ENCODE peak calls at places on chromosomes 11 and 22, in four cellular contexts. O is GM12878, L is HepG2, U is K562. K is an unnamed sample.

GRCh38 chr22:36386351-36386899 is 1.3 kb downstream of the MYH9 start:
- DNase-seq in O (peak), L (no peak), U (peak), K (no peak)

GRCh38 chr11:27701262-27702105 is 1.2 kb upstream of the BDNF start:
- DNase-seq in O (no peak), L (no peak), U (peak), K (peak)

GRCh38 chr22:44396021-44396726 is 83.4 kb upstream of the SHISAL1 start:
- DNase-seq in O (no peak), L (no peak), U (no peak), K (no peak)

GRCh38 chr11:59182457-59183151 is 10.7 kb downstream of the DTX4 start:
- DNase-seq in O (no peak), L (peak), U (peak), K (no peak)

GRCh38 chr11:420054-420910 is 5.5 kb upstream of the SIGIRR start:
- DNase-seq in O (no peak), L (no peak), U (no peak), K (no peak)

GRCh38 chr11:111064118-111064517 is 181.4 kb upstream of the POU2AF2 start:
- DNase-seq in O (no peak), L (no peak), U (no peak), K (no peak)

GRCh38 chr22:35540600-35541253 is at the start of gene RASD2:
- DNase-seq in O (no peak), L (no peak), U (peak), K (peak)

GRCh38 chr22:45657701-45658100 is 13.9 kb upstream of the ATXN10 start:
- DNase-seq in O (no peak), L (no peak), U (no peak), K (no peak)

GRCh38 chr11:80241766-80242165 is 800.9 kb upstream of the TENM4 start:
- DNase-seq in O (no peak), L (no peak), U (no peak), K (no peak)

GRCh38 chr11:133228406-133229330 is 303.6 kb downstream of the OPCML start:
- DNase-seq in O (no peak), L (no peak), U (no peak), K (no peak)

GRCh38 chr11:2774173-2775082 is 74.6 kb upstream of the KCNQ1OT1 start:
- DNase-seq in O (no peak), L (no peak), U (no peak), K (no peak)

GRCh38 chr11:62832346-62833234 is at the start of gene TEX54:
- DNase-seq in O (no peak), L (no peak), U (no peak), K (no peak)

GRCh38 chr11:12952094-12952493 is 57.0 kb upstream of the RASSF10 start:
- DNase-seq in O (no peak), L (no peak), U (no peak), K (no peak)

GRCh38 chr11:65866524-65867283 is 5.9 kb downstream of the EFEMP2 start:
- DNase-seq in O (no peak), L (no peak), U (no peak), K (no peak)

GRCh38 chr11:73372371-73372993 is 3.7 kb upstream of the RELT start:
- DNase-seq in O (no peak), L (peak), U (no peak), K (peak)

GRCh38 chr11:133678211-133678610 is 145.9 kb upstream of the OPCML start:
- DNase-seq in O (no peak), L (no peak), U (no peak), K (no peak)

GRCh38 chr11:2580061-2580421 is 119.8 kb downstream of the KCNQ1OT1 start:
- DNase-seq in O (no peak), L (no peak), U (no peak), K (no peak)

GRCh38 chr11:11841121-11841604 is 609 bp upstream of the USP47 start:
- DNase-seq in O (no peak), L (peak), U (peak), K (peak)

GRCh38 chr11:7270233-7270760 is 18.6 kb downstream of the SYT9 start:
- DNase-seq in O (no peak), L (no peak), U (no peak), K (no peak)

GRCh38 chr11:32420937-32421532 is 14.3 kb downstream of the WT1 start:
- DNase-seq in O (peak), L (no peak), U (peak), K (no peak)

GRCh38 chr11:73413246-73413645 is 37.0 kb downstream of the RELT start:
- DNase-seq in O (no peak), L (no peak), U (no peak), K (no peak)

GRCh38 chr11:73401217-73401923 is 25.2 kb downstream of the RELT start:
- DNase-seq in O (no peak), L (no peak), U (no peak), K (no peak)

GRCh38 chr22:19769393-19769715 is 8.8 kb downstream of the TBX1 start:
- DNase-seq in O (no peak), L (no peak), U (no peak), K (no peak)

GRCh38 chr11:69048056-69048717 is 545 bp upstream of the TPCN2 start:
- DNase-seq in O (no peak), L (no peak), U (peak), K (no peak)

GRCh38 chr11:121249039-121249663 is 43.4 kb upstream of the SC5D start:
- DNase-seq in O (no peak), L (peak), U (peak), K (peak)

GRCh38 chr11:133606122-133606521 is 73.8 kb upstream of the OPCML start:
- DNase-seq in O (no peak), L (no peak), U (no peak), K (no peak)

GRCh38 chr11:69540118-69541000 is 58.9 kb downstream of the LINC01488 start:
- DNase-seq in O (no peak), L (peak), U (no peak), K (no peak)

GRCh38 chr11:120568572-120569307 is 57.2 kb downstream of the GRIK4 start:
- DNase-seq in O (no peak), L (no peak), U (no peak), K (no peak)

GRCh38 chr22:33035276-33035863 is 22.8 kb downstream of the SYN3 start:
- DNase-seq in O (no peak), L (no peak), U (no peak), K (no peak)

GRCh38 chr22:27827586-27828213 is 26.1 kb upstream of the MN1 start:
- DNase-seq in O (no peak), L (no peak), U (no peak), K (no peak)

GRCh38 chr11:75728992-75729391 is 11.4 kb downstream of the MOGAT2 start:
- DNase-seq in O (no peak), L (no peak), U (no peak), K (no peak)

GRCh38 chr11:63951779-63952536 is 13.2 kb downstream of the NAA40 start:
- DNase-seq in O (peak), L (no peak), U (no peak), K (no peak)

GRCh38 chr11:17552392-17553248 is 5.6 kb downstream of the OTOG start:
- DNase-seq in O (no peak), L (no peak), U (no peak), K (no peak)
- TF ChIP-seq POLR2A in O (no peak), L (no peak), U (no peak), K (no peak)

DNA sequence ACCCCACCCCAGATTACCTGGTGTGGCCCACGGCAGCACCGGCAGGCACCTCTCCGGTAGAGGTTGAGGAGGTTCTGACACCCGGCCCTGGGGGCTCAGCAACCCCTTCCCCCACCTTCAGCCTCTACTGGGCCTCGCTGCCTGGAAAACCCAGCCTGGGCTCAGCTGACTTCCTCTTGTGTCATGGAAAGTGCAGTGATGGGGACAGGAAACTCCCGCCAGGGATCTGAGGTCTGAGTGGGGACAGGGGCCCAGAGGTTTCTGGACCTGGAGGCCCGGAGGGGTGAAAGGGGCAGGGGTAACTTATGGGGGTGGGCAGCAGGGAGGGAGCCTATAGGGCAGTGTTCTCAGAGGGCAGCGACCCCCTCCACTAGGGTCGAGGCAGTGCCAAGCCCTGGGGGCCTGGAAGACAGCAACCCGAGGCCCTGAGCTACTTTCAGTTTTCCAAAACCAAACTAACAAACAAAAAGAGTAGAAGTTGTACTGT is 10.0 kb upstream of the CD5 start:
- DNase-seq in O (no peak), L (no peak), U (no peak), K (no peak)
- TF ChIP-seq ESRRA in O (no peak), L (no peak), U (no peak), K (no peak)

DNA sequence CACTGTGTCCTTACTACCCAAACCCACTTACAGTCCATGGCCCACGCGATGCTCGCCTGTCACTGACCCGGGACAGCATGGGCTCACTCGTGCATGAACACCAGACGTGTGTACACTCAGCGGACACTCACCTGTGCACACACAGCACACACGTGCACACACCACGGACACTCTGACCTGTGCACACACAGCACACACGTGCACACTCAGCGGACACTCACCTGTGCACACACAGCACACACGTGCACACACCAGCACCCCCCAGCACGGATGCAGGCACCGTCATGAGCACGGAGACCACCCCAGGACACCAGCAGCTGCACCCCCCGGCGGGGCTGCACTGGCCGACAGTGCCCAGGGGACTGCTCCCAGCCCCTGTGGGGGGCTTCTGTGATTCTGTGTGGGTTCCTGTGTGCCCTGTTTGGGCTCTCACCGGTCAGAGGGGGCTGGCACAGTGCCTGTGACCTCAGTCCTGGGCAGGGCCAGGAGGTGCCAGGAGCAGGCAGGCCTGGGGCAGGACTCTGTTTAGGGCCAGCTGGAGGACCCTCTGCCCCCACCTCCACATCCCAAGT is 20.2 kb downstream of the CRELD2 start:
- DNase-seq in O (no peak), L (no peak), U (no peak), K (no peak)
- TF ChIP-seq POLR2A in O (no peak), L (no peak), U (no peak), K (no peak)

GRCh38 chr11:45889555-45889954 is 4.1 kb downstream of the MAPK8IP1 start:
- DNase-seq in O (no peak), L (no peak), U (no peak), K (no peak)
- TF ChIP-seq ESRRA in O (no peak), L (no peak), U (no peak), K (no peak)

GRCh38 chr11:128463975-128464374 is 123.4 kb downstream of the ETS1 start:
- DNase-seq in O (no peak), L (no peak), U (no peak), K (no peak)
- TF ChIP-seq POLR2A in O (no peak), L (no peak), U (no peak), K (no peak)

DNA sequence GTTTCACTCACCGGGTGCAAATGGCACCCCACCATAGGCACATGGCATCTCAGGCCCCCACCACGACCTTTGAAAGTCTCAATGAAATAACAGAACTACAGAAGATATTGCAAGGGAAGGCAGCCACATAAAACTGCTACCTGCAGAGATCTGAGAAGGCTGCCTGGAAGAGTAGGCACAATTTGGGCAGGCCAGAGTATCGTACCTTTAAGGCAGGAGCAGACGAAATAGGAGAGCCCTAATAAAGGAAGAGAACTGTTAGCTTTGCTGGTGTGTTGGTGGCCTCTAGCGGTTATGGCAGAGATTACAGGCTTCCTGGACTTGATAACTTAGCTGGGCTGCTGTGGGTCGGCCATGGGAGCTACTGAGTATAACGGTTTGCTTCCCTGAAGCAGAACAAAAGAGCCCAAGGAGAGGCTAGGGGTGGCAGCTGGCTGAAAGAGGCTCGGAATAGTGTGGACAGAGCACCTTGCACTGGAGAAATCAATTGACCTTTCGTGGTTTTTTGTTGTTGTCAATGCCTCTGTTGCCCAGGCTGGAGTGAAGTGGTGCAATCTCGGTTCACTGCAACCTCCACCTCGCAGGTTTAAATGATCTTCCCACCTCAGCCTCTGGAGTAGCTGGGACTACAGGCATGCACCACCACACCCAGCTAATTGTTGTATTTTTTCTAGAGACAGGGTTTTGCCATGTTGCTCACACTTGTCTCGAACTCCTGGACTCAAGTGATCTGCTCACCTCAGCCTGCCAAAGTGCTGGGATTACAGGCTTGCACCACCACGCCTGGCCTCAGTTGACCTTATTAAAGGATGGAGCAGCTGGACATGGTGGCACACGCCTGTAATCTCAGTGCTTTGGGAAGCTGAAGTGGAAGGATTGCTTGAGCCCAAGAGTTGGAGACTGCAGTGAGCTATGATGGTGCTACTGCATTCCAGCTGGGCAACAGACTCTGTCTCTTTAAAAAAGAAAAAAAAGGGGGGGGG is 4.8 kb downstream of the SDF2L1 start:
- DNase-seq in O (peak), L (peak), U (peak), K (peak)
- TF ChIP-seq ESRRA in O (no peak), L (no peak), U (no peak), K (no peak)